ENCODE peak calls at places on chromosomes 2 and 18, in six cellular contexts. K, L, C, P, J and H are unnamed samples.

GRCh38 chr2:178227187-178227586 is 32.9 kb downstream of the OSBPL6 start:
- DNase-seq in K (no peak), L (peak; percentile 58), C (no peak), P (no peak), J (no peak), H (no peak)

GRCh38 chr2:80489718-80490117 is 185.2 kb upstream of the LRRTM1 start:
- DNase-seq in K (no peak), L (peak; percentile 59), C (no peak), P (no peak), J (no peak), H (no peak)

GRCh38 chr18:78303519-78303918 is 676.1 kb upstream of the SALL3 start:
- DNase-seq in K (no peak), L (no peak), C (no peak), P (no peak), J (no peak), H (no peak)

GRCh38 chr2:12430036-12430795 is 286.5 kb upstream of the TRIB2 start:
- DNase-seq in K (no peak), L (peak; percentile 89), C (no peak), P (no peak), J (no peak), H (no peak)

GRCh38 chr2:208006833-208007232 is 18.5 kb downstream of the PLEKHM3 start:
- DNase-seq in K (no peak), L (peak; percentile 81), C (no peak), P (no peak), J (no peak), H (no peak)

GRCh38 chr2:42795871-42796301 is 3.5 kb upstream of the HAAO start:
- DNase-seq in K (peak; percentile 94), L (no peak), C (no peak), P (no peak), J (no peak), H (no peak)

GRCh38 chr2:116917196-116917595 is 897.3 kb upstream of the DDX18 start:
- DNase-seq in K (no peak), L (no peak), C (no peak), P (no peak), J (no peak), H (no peak)

GRCh38 chr2:235666240-235666781 is 172.5 kb downstream of the AGAP1 start:
- DNase-seq in K (peak; percentile 92), L (peak; percentile 79), C (no peak), P (peak; percentile 78), J (peak; percentile 55), H (peak; percentile 42)

GRCh38 chr18:52869942-52870907 is 530.2 kb downstream of the DCC start:
- DNase-seq in K (peak; percentile 28), L (no peak), C (no peak), P (peak; percentile 46), J (no peak), H (no peak)

GRCh38 chr2:203061346-203061745 is 46.7 kb downstream of the NBEAL1 start:
- DNase-seq in K (peak; percentile 18), L (peak; percentile 13), C (no peak), P (no peak), J (no peak), H (no peak)

GRCh38 chr2:174787485-174788205 is 23.4 kb upstream of the CHRNA1 start:
- DNase-seq in K (peak; percentile 89), L (peak; percentile 99), C (no peak), P (no peak), J (no peak), H (no peak)

DNA sequence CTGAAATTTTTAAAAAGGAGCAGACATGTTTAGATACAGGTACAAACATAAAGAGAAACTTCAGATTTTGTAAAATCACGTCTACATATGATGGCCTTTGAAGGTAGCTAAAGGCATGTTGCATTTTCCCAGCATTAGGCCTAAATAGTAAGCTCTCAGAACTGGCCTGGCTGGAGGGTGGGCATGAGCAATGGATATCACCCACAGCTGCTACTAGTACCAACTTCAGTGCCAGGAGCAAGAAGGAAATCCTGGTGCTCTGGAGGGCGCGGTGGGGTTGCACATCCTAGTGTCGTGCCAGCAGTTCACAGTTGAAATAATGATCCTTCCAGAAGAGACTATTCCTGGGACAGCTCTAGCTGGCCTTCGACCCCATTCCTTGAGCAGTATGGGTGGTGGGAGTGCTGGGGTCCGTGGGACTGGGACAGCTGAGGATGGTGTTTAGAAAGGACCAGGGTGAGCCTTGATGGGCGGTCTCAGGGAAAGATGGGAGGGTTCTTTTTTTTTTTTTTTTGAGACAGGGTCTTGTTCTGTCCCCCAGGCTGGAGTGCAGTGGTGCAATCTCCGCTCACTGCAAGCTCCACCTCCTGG is 4.9 kb downstream of the DES start:
- DNase-seq in K (no peak), L (no peak), C (peak; percentile 19), P (no peak), J (no peak), H (no peak)
- H3K4me1 ChIP-seq in K (no peaks in the 10 kb centered on the region), L (no peaks in the 10 kb centered on the region), C (no peaks in the 10 kb centered on the region), P (peaks cover 14% of the 10 kb centered on the region), J (no peaks in the 10 kb centered on the region), H (peaks cover 5% of the 10 kb centered on the region)

DNA sequence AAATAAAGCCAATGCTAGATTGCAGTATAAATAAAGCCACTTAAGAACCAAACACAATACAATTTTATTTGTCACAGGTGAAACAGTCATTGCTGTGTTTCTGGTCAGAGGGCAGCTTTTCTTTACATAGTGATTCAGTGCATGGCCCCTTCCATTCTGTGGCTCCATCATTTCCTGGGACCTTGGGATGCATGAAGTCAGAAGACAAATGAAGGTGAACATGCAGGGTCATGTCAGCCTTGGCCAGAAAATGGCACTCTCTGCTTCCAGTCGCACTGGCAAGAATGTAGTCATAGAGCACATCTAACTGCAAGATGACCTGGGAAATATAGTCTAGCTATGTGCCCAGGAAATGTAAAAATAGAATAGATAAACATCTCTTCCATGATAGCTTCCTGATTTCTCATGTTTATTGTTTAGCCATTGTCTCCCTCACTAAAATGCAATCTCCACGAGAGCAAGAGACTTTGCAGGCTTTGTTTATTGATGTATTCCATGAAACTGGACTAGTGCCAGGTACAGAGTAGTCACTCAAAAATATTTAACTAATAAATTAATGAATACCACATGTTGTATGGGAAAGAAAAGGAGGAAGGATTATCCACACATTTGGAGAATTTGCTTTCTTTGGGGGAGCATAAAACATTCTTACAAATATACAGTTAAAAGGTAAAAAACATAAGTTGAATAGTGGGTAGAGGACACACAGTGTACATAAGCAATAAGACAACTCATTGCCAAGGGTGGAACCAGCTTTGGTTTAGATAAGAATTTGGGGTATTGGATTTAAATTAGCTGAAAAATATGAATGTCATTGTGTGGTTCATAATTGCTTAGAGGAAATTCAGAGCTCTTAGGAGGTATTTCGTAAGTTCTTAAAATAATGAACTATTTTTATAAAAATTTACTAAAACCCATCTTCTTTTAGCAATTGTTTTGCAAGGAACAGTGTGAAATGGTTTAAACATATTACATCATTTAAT is 343.8 kb downstream of the PID1 start:
- DNase-seq in K (no peak), L (no peak), C (no peak), P (no peak), J (no peak), H (no peak)
- H3K9me3 ChIP-seq in K (no peaks in the 10 kb centered on the region), L (no peaks in the 10 kb centered on the region), C (peaks cover 5% of the 10 kb centered on the region), P (no peaks in the 10 kb centered on the region), J (no peaks in the 10 kb centered on the region), H (no peaks in the 10 kb centered on the region)

GRCh38 chr2:112273349-112273748 is 2.0 kb upstream of the ZC3H6 start:
- DNase-seq in K (no peak), L (no peak), C (no peak), P (no peak), J (no peak), H (no peak)

GRCh38 chr2:112275887-112276773 is 733 bp downstream of the ZC3H6 start:
- DNase-seq in K (peak; percentile 85), L (peak; percentile 91), C (peak; percentile 90), P (peak; percentile 95), J (peak; percentile 82), H (peak; percentile 92)

GRCh38 chr2:112277591-112278220 is 2.3 kb downstream of the ZC3H6 start:
- DNase-seq in K (no peak), L (peak; percentile 20), C (no peak), P (no peak), J (peak; percentile 36), H (no peak)

GRCh38 chr2:112275314-112275886 is at the start of gene ZC3H6:
- DNase-seq in K (peak; percentile 98), L (peak; percentile 98), C (peak; percentile 99), P (peak; percentile 98), J (peak; percentile 99), H (peak; percentile 99)

GRCh38 chr2:112276954-112277353 is 1.6 kb downstream of the ZC3H6 start:
- DNase-seq in K (no peak), L (no peak), C (no peak), P (no peak), J (no peak), H (no peak)
- H3K4me3 ChIP-seq in K (peak overlapping the region; percentile 73), L (peak overlapping the region; percentile 91), C (peak overlapping the region; percentile 91), P (peak overlapping the region; percentile 52), J (no peak overlapping the region), H (no peak overlapping the region)

GRCh38 chr2:101153077-101153707 is 2.0 kb upstream of the TBC1D8 start:
- DNase-seq in K (peak; percentile 59), L (no peak), C (no peak), P (no peak), J (no peak), H (no peak)

GRCh38 chr2:101151859-101152194 is 645 bp upstream of the TBC1D8 start:
- DNase-seq in K (no peak), L (no peak), C (no peak), P (peak; percentile 17), J (no peak), H (no peak)

GRCh38 chr2:101153811-101154210 is 2.6 kb upstream of the TBC1D8 start:
- DNase-seq in K (peak; percentile 92), L (no peak), C (no peak), P (peak; percentile 25), J (no peak), H (no peak)

GRCh38 chr2:101151141-101151858 is at the start of gene TBC1D8:
- DNase-seq in K (peak; percentile 87), L (peak; percentile 88), C (peak; percentile 91), P (peak; percentile 94), J (peak; percentile 57), H (peak; percentile 92)

DNA sequence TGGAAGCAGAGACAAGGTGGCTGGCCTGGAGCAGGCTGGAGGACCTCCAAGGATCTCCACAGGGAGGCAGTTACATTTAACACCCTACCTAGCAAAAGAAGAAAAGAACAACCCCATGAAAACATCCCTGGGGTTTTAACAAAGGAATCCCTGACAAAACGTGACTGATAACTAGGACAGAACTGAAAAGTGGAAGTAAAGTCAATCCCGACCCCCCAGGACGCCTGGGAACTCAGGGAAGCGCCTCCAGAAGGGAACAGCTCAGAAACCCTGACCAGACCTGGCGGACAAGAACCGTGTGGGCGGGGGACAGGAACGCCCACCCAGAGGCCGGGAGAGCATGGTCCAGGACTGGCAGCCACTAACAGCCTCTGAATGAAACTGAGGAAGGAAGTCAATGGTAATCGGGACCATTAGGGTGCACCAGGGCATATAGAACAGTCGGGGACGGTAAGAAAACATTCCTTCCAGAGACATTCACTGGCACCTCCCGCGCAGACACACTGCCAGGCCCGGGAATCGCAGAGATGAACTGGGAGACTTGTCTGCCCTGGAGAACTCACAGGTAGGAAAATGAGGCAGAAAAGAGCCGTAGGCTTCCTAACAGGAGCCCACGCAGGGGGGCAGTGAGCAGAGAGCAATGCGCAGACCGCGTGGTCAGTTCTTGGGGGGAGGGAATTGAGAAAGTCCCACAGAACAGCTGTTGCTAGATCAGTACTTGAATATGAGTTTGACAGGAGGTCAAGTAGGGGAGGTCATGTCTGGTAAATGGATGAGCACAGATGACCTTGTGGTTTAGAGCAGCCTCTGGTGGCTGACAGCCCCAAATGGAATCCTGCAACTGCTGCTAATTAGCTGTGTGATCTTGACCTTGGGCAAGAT is 1.3 kb upstream of the TBC1D8 start:
- DNase-seq in K (peak; percentile 80), L (peak; percentile 61), C (peak; percentile 34), P (peak; percentile 72), J (peak; percentile 5), H (peak; percentile 44)
- H3K4me1 ChIP-seq in K (peaks cover 19% of the 10 kb centered on the region), L (peaks cover 15% of the 10 kb centered on the region), C (peaks cover 49% of the 10 kb centered on the region), P (peaks cover 34% of the 10 kb centered on the region), J (peaks cover 19% of the 10 kb centered on the region), H (peaks cover 12% of the 10 kb centered on the region)